ENCODE peak calls at places on chromosomes 12 and 14, in eight cellular contexts. One of them, this sample, is unnamed. For H3K9me3, the result is how much of the 10 kb centered on the place peaks cover.

GRCh38 chr12:12537421-12537820 is 25.2 kb downstream of the DUSP16 start:
- DNase-seq in PC-3: no peak
- DNase-seq in CD8-positive, alpha-beta memory T cell: no peak
- DNase-seq in ovary: no peak
- DNase-seq in mucosa of descending colon: no peak
- DNase-seq in IMR-90: peak
- DNase-seq in CD4-positive, alpha-beta T cell: no peak
- DNase-seq in uterus: no peak
- DNase-seq in this sample: no peak

GRCh38 chr12:117100851-117101673 is 1.8 kb upstream of the TESC start:
- DNase-seq in PC-3: no peak
- DNase-seq in CD8-positive, alpha-beta memory T cell: no peak
- DNase-seq in ovary: peak
- DNase-seq in mucosa of descending colon: no peak
- DNase-seq in IMR-90: no peak
- DNase-seq in CD4-positive, alpha-beta T cell: no peak
- DNase-seq in uterus: no peak
- DNase-seq in this sample: no peak

GRCh38 chr14:55353686-55354467 is 57.8 kb downstream of the ATG14 start:
- DNase-seq in PC-3: peak
- DNase-seq in CD8-positive, alpha-beta memory T cell: no peak
- DNase-seq in ovary: no peak
- DNase-seq in mucosa of descending colon: no peak
- DNase-seq in IMR-90: no peak
- DNase-seq in CD4-positive, alpha-beta T cell: no peak
- DNase-seq in uterus: no peak
- DNase-seq in this sample: no peak

GRCh38 chr14:22131749-22132476 is 457.1 kb downstream of the DAD1 start:
- DNase-seq in PC-3: peak
- DNase-seq in CD8-positive, alpha-beta memory T cell: no peak
- DNase-seq in ovary: no peak
- DNase-seq in mucosa of descending colon: peak
- DNase-seq in IMR-90: peak
- DNase-seq in CD4-positive, alpha-beta T cell: peak
- DNase-seq in uterus: no peak
- DNase-seq in this sample: no peak

GRCh38 chr14:42523656-42524055 is 917.0 kb downstream of the LRFN5 start:
- DNase-seq in PC-3: no peak
- DNase-seq in CD8-positive, alpha-beta memory T cell: no peak
- DNase-seq in ovary: no peak
- DNase-seq in mucosa of descending colon: no peak
- DNase-seq in IMR-90: no peak
- DNase-seq in CD4-positive, alpha-beta T cell: no peak
- DNase-seq in uterus: no peak
- DNase-seq in this sample: no peak

GRCh38 chr14:50821471-50822464 is 9.2 kb downstream of the NIN start:
- DNase-seq in PC-3: no peak
- DNase-seq in CD8-positive, alpha-beta memory T cell: peak
- DNase-seq in ovary: no peak
- DNase-seq in mucosa of descending colon: peak
- DNase-seq in IMR-90: no peak
- DNase-seq in CD4-positive, alpha-beta T cell: peak
- DNase-seq in uterus: no peak
- DNase-seq in this sample: peak

GRCh38 chr14:32230181-32230580 is 27.1 kb upstream of the RNU6-8 start:
- DNase-seq in PC-3: peak
- DNase-seq in CD8-positive, alpha-beta memory T cell: no peak
- DNase-seq in ovary: no peak
- DNase-seq in mucosa of descending colon: no peak
- DNase-seq in IMR-90: peak
- DNase-seq in CD4-positive, alpha-beta T cell: no peak
- DNase-seq in uterus: no peak
- DNase-seq in this sample: no peak

GRCh38 chr14:100428727-100429126 is 105.6 kb downstream of the SLC25A47 start:
- DNase-seq in PC-3: no peak
- DNase-seq in CD8-positive, alpha-beta memory T cell: no peak
- DNase-seq in ovary: no peak
- DNase-seq in mucosa of descending colon: no peak
- DNase-seq in IMR-90: peak
- DNase-seq in CD4-positive, alpha-beta T cell: no peak
- DNase-seq in uterus: no peak
- DNase-seq in this sample: no peak

GRCh38 chr14:63875311-63875710 is 22.5 kb downstream of the SYNE2 start:
- DNase-seq in PC-3: peak
- DNase-seq in CD8-positive, alpha-beta memory T cell: no peak
- DNase-seq in ovary: no peak
- DNase-seq in mucosa of descending colon: peak
- DNase-seq in IMR-90: peak
- DNase-seq in CD4-positive, alpha-beta T cell: no peak
- DNase-seq in uterus: no peak
- DNase-seq in this sample: no peak

GRCh38 chr12:114168061-114168460 is 201.9 kb upstream of the RBM19 start:
- DNase-seq in PC-3: no peak
- DNase-seq in CD8-positive, alpha-beta memory T cell: no peak
- DNase-seq in ovary: no peak
- DNase-seq in mucosa of descending colon: no peak
- DNase-seq in IMR-90: peak
- DNase-seq in CD4-positive, alpha-beta T cell: no peak
- DNase-seq in uterus: no peak
- DNase-seq in this sample: peak

GRCh38 chr12:56987551-56988053 is 18.7 kb downstream of the ZBTB39 start:
- DNase-seq in PC-3: peak
- DNase-seq in CD8-positive, alpha-beta memory T cell: peak
- DNase-seq in ovary: peak
- DNase-seq in mucosa of descending colon: peak
- DNase-seq in IMR-90: peak
- DNase-seq in CD4-positive, alpha-beta T cell: peak
- DNase-seq in uterus: peak
- DNase-seq in this sample: peak

GRCh38 chr12:22656376-22656775 is 31.4 kb downstream of the ETNK1 start:
- DNase-seq in PC-3: no peak
- DNase-seq in CD8-positive, alpha-beta memory T cell: no peak
- DNase-seq in ovary: no peak
- DNase-seq in mucosa of descending colon: no peak
- DNase-seq in IMR-90: no peak
- DNase-seq in CD4-positive, alpha-beta T cell: no peak
- DNase-seq in uterus: no peak
- DNase-seq in this sample: no peak

GRCh38 chr12:29591140-29592020 is 93.9 kb upstream of the OVCH1 start:
- DNase-seq in PC-3: no peak
- DNase-seq in CD8-positive, alpha-beta memory T cell: no peak
- DNase-seq in ovary: peak
- DNase-seq in mucosa of descending colon: no peak
- DNase-seq in IMR-90: peak
- DNase-seq in CD4-positive, alpha-beta T cell: no peak
- DNase-seq in uterus: no peak
- DNase-seq in this sample: peak

GRCh38 chr14:101707285-101707842 is 54.1 kb upstream of the PPP2R5C start:
- DNase-seq in PC-3: peak
- DNase-seq in CD8-positive, alpha-beta memory T cell: peak
- DNase-seq in ovary: peak
- DNase-seq in mucosa of descending colon: peak
- DNase-seq in IMR-90: peak
- DNase-seq in CD4-positive, alpha-beta T cell: peak
- DNase-seq in uterus: peak
- DNase-seq in this sample: no peak

GRCh38 chr14:29783556-29783955 is 144.1 kb downstream of the PRKD1 start:
- DNase-seq in PC-3: no peak
- DNase-seq in CD8-positive, alpha-beta memory T cell: no peak
- DNase-seq in ovary: no peak
- DNase-seq in mucosa of descending colon: no peak
- DNase-seq in IMR-90: no peak
- DNase-seq in CD4-positive, alpha-beta T cell: no peak
- DNase-seq in uterus: no peak
- DNase-seq in this sample: no peak

GRCh38 chr12:52867636-52868035 is 18.8 kb upstream of the KRT78 start:
- DNase-seq in PC-3: no peak
- DNase-seq in CD8-positive, alpha-beta memory T cell: no peak
- DNase-seq in ovary: no peak
- DNase-seq in mucosa of descending colon: peak
- DNase-seq in IMR-90: no peak
- DNase-seq in CD4-positive, alpha-beta T cell: no peak
- DNase-seq in uterus: no peak
- DNase-seq in this sample: peak

GRCh38 chr14:49194067-49194466 is 392.1 kb downstream of the RPS29 start:
- DNase-seq in PC-3: no peak
- DNase-seq in CD8-positive, alpha-beta memory T cell: no peak
- DNase-seq in ovary: no peak
- DNase-seq in mucosa of descending colon: no peak
- DNase-seq in IMR-90: no peak
- DNase-seq in CD4-positive, alpha-beta T cell: no peak
- DNase-seq in uterus: no peak
- DNase-seq in this sample: no peak

GRCh38 chr12:59181378-59181777 is 261.1 kb upstream of the LRIG3 start:
- DNase-seq in PC-3: no peak
- DNase-seq in CD8-positive, alpha-beta memory T cell: no peak
- DNase-seq in ovary: no peak
- DNase-seq in mucosa of descending colon: no peak
- DNase-seq in IMR-90: no peak
- DNase-seq in CD4-positive, alpha-beta T cell: no peak
- DNase-seq in uterus: no peak
- DNase-seq in this sample: no peak

DNA sequence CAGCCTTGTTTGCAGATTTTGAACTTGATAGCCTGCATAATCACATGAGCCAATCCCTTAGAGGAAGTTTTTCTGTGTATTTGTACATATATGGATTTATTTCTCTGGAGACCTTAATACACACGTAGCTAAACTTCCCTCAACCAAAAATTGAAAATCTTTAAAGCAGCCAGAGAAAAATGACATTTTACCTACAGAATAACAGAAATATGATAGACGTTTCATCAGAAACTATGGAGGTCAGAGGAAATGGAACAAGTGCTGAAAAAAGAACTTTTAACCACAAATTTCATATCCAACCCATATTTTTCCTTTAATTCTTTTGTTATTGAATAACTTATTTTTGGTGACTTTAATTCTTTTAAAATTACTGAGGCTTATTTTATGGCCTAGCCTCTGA is 177.7 kb downstream of the CCDC91 start:
- DNase-seq in PC-3: no peak
- DNase-seq in CD8-positive, alpha-beta memory T cell: no peak
- DNase-seq in ovary: no peak
- DNase-seq in mucosa of descending colon: no peak
- DNase-seq in IMR-90: no peak
- DNase-seq in CD4-positive, alpha-beta T cell: no peak
- DNase-seq in uterus: no peak
- DNase-seq in this sample: no peak
- H3K9me3 ChIP-seq in PC-3: under half
- H3K9me3 ChIP-seq in CD8-positive, alpha-beta memory T cell: under half
- H3K9me3 ChIP-seq in ovary: under half
- H3K9me3 ChIP-seq in mucosa of descending colon: under half
- H3K9me3 ChIP-seq in IMR-90: under half
- H3K9me3 ChIP-seq in CD4-positive, alpha-beta T cell: under half
- H3K9me3 ChIP-seq in uterus: under half
- H3K9me3 ChIP-seq in this sample: under half

DNA sequence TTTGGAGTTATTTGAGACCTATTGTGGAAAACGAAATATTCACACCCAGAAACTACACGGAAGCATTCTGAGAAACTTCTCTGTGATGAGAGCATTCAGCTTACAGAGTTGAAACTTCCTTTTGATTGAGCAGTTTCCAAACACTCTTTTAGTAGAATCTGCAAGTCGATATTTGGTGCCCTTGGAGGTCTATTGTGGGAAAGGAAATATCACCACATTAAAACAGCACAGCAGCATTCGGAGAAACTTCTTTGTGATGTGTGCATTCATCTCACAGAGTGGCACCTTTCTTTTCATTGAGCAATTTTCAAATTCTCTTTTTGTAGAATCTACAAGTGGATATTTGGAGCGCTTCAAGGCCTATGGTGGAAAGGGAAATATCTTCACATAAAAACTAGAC is 595.7 kb upstream of the ALG10B start:
- DNase-seq in PC-3: no peak
- DNase-seq in CD8-positive, alpha-beta memory T cell: no peak
- DNase-seq in ovary: no peak
- DNase-seq in mucosa of descending colon: no peak
- DNase-seq in IMR-90: no peak
- DNase-seq in CD4-positive, alpha-beta T cell: no peak
- DNase-seq in uterus: no peak
- DNase-seq in this sample: no peak
- H3K9me3 ChIP-seq in PC-3: under half
- H3K9me3 ChIP-seq in CD8-positive, alpha-beta memory T cell: under half
- H3K9me3 ChIP-seq in ovary: under half
- H3K9me3 ChIP-seq in mucosa of descending colon: half or more
- H3K9me3 ChIP-seq in IMR-90: under half
- H3K9me3 ChIP-seq in CD4-positive, alpha-beta T cell: under half
- H3K9me3 ChIP-seq in uterus: under half
- H3K9me3 ChIP-seq in this sample: under half

DNA sequence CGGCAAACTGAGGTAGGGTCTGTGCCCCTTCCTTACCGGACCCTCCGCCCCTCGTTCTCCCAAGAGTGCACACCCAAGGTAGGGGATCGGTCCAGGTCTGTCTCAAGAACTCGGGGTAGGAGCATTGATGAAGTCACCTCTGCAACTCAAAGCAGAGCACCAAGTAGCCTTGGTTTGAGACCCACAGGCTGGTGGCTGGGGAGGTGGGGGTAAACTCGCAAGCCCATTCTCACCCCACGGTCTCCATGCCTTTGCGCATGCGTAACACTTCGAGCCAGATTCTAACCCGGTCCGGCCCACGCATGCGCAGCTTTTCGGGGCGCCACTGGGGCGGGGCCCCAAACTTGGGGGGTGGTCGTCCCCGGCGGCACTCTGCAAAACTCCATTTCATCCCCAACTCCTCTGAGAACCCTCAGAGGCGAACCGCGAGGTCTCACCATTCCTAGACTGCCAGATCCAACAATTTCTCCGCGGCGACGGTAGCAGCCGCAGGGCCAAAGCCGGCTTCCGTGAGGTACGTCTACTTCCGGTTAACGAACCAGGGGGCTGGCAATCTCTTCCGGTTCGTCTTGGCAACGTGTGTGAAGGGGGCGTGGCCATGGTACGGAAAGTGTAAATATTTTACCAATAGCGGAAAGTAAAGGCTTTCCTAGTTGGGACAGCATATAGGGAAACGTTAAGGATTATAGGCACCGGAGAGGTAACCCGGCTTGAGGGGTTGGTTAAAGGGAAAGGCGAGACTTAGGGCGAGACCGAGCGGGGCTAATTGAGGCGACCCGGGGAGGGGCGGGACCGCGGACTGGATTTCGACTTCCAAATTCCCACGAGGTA is at the start of gene MCRS1:
- DNase-seq in PC-3: peak
- DNase-seq in CD8-positive, alpha-beta memory T cell: peak
- DNase-seq in ovary: peak
- DNase-seq in mucosa of descending colon: peak
- DNase-seq in IMR-90: peak
- DNase-seq in CD4-positive, alpha-beta T cell: peak
- DNase-seq in uterus: peak
- DNase-seq in this sample: peak
- H3K9me3 ChIP-seq in PC-3: under half
- H3K9me3 ChIP-seq in CD8-positive, alpha-beta memory T cell: under half
- H3K9me3 ChIP-seq in ovary: under half
- H3K9me3 ChIP-seq in mucosa of descending colon: under half
- H3K9me3 ChIP-seq in IMR-90: under half
- H3K9me3 ChIP-seq in CD4-positive, alpha-beta T cell: under half
- H3K9me3 ChIP-seq in uterus: under half
- H3K9me3 ChIP-seq in this sample: under half

GRCh38 chr14:47435331-47435965 is 240.0 kb downstream of the MDGA2 start:
- DNase-seq in PC-3: no peak
- DNase-seq in CD8-positive, alpha-beta memory T cell: no peak
- DNase-seq in ovary: no peak
- DNase-seq in mucosa of descending colon: no peak
- DNase-seq in IMR-90: no peak
- DNase-seq in CD4-positive, alpha-beta T cell: no peak
- DNase-seq in uterus: no peak
- DNase-seq in this sample: no peak
- H3K9me3 ChIP-seq in PC-3: under half
- H3K9me3 ChIP-seq in CD8-positive, alpha-beta memory T cell: under half
- H3K9me3 ChIP-seq in ovary: under half
- H3K9me3 ChIP-seq in mucosa of descending colon: under half
- H3K9me3 ChIP-seq in IMR-90: under half
- H3K9me3 ChIP-seq in CD4-positive, alpha-beta T cell: under half
- H3K9me3 ChIP-seq in uterus: under half
- H3K9me3 ChIP-seq in this sample: under half

GRCh38 chr12:132923356-132923909 is 32.7 kb downstream of the ZNF605 start:
- DNase-seq in PC-3: no peak
- DNase-seq in CD8-positive, alpha-beta memory T cell: no peak
- DNase-seq in ovary: no peak
- DNase-seq in mucosa of descending colon: no peak
- DNase-seq in IMR-90: no peak
- DNase-seq in CD4-positive, alpha-beta T cell: no peak
- DNase-seq in uterus: no peak
- DNase-seq in this sample: no peak
- H3K9me3 ChIP-seq in PC-3: half or more
- H3K9me3 ChIP-seq in CD8-positive, alpha-beta memory T cell: half or more
- H3K9me3 ChIP-seq in ovary: under half
- H3K9me3 ChIP-seq in mucosa of descending colon: half or more
- H3K9me3 ChIP-seq in IMR-90: half or more
- H3K9me3 ChIP-seq in CD4-positive, alpha-beta T cell: half or more
- H3K9me3 ChIP-seq in uterus: half or more
- H3K9me3 ChIP-seq in this sample: under half